ENCODE peak calls at places on chromosomes 7 and 10, in nine cellular contexts. D is tibial artery, R is heart right ventricle, A is uterus, N is mucosa of descending colon, T is endothelial cell, V is astrocyte of the spinal cord, G is hepatocyte, O is nephron progenitor cell. U is an unnamed sample.

GRCh38 chr7:43756368-43757072 is 2.0 kb upstream of the BLVRA start:
- DNase-seq in D (no peak), R (no peak), A (no peak), N (no peak), T (no peak), V (peak; percentile 78), G (no peak), O (no peak), U (no peak)

GRCh38 chr10:129968937-129969527 is 5.0 kb upstream of the EBF3 start:
- DNase-seq in D (no peak), R (peak; percentile 71), A (peak; percentile 49), N (no peak), T (peak; percentile 92), V (no peak), G (peak; percentile 81), O (peak; percentile 88), U (no peak)

GRCh38 chr7:100567045-100567730 is 6.5 kb downstream of the SAP25 start:
- DNase-seq in D (no peak), R (no peak), A (no peak), N (peak; percentile 45), T (no peak), V (peak; percentile 37), G (no peak), O (no peak), U (no peak)

GRCh38 chr10:133481086-133481643 is 27.4 kb downstream of the SCART1 start:
- DNase-seq in D (no peak), R (no peak), A (no peak), N (no peak), T (no peak), V (no peak), G (no peak), O (no peak), U (no peak)

GRCh38 chr7:65448824-65449504 is 75.3 kb downstream of the ZNF92 start:
- DNase-seq in D (no peak), R (no peak), A (no peak), N (no peak), T (no peak), V (peak; percentile 83), G (no peak), O (no peak), U (no peak)

GRCh38 chr10:101394522-101395133 is 40.7 kb downstream of the BTRC start:
- DNase-seq in D (no peak), R (no peak), A (no peak), N (no peak), T (no peak), V (no peak), G (peak; percentile 13), O (no peak), U (no peak)

GRCh38 chr10:110648743-110649651 is 4.9 kb downstream of the RBM20 start:
- DNase-seq in D (no peak), R (no peak), A (no peak), N (no peak), T (no peak), V (no peak), G (no peak), O (no peak), U (no peak)

GRCh38 chr10:112467541-112468075 is 20.6 kb downstream of the VTI1A start:
- DNase-seq in D (no peak), R (no peak), A (no peak), N (no peak), T (no peak), V (no peak), G (no peak), O (no peak), U (no peak)

GRCh38 chr10:45443101-45444009 is 69.3 kb downstream of the ALOX5 start:
- DNase-seq in D (no peak), R (no peak), A (no peak), N (peak; percentile 44), T (no peak), V (no peak), G (no peak), O (no peak), U (no peak)

GRCh38 chr7:116224492-116225098 is 14.3 kb downstream of the TES start:
- DNase-seq in D (no peak), R (no peak), A (no peak), N (no peak), T (no peak), V (no peak), G (no peak), O (no peak), U (no peak)

GRCh38 chr7:107312418-107312817 is 143.6 kb downstream of the HBP1 start:
- DNase-seq in D (no peak), R (no peak), A (no peak), N (no peak), T (no peak), V (no peak), G (no peak), O (no peak), U (no peak)

GRCh38 chr7:158261362-158262235 is 326.0 kb downstream of the PTPRN2 start:
- DNase-seq in D (no peak), R (no peak), A (no peak), N (no peak), T (no peak), V (no peak), G (no peak), O (no peak), U (peak; percentile 27)

GRCh38 chr10:29685506-29685905 is 50.7 kb upstream of the SVIL start:
- DNase-seq in D (no peak), R (no peak), A (no peak), N (no peak), T (no peak), V (no peak), G (no peak), O (no peak), U (no peak)

GRCh38 chr7:47507514-47507913 is 74.4 kb downstream of the TNS3 start:
- DNase-seq in D (peak; percentile 19), R (no peak), A (no peak), N (no peak), T (no peak), V (no peak), G (no peak), O (peak; percentile 40), U (no peak)

GRCh38 chr10:62231371-62231770 is 37.3 kb downstream of the RTKN2 start:
- DNase-seq in D (no peak), R (no peak), A (no peak), N (no peak), T (no peak), V (peak; percentile 83), G (no peak), O (no peak), U (no peak)

GRCh38 chr10:11178606-11179221 is 161.0 kb downstream of the CELF2 start:
- DNase-seq in D (peak; percentile 48), R (peak; percentile 31), A (no peak), N (peak; percentile 77), T (no peak), V (peak; percentile 69), G (peak; percentile 55), O (no peak), U (peak; percentile 81)

GRCh38 chr10:44207160-44207559 is 177.7 kb downstream of the CXCL12 start:
- DNase-seq in D (no peak), R (no peak), A (no peak), N (no peak), T (no peak), V (no peak), G (no peak), O (no peak), U (no peak)

GRCh38 chr10:78255796-78256638 is 222.4 kb downstream of the RPS24 start:
- DNase-seq in D (peak; percentile 80), R (no peak), A (peak; percentile 23), N (no peak), T (no peak), V (peak; percentile 95), G (peak; percentile 78), O (no peak), U (peak; percentile 91)

GRCh38 chr10:49568235-49568634 is 29.3 kb upstream of the ERCC6 start:
- DNase-seq in D (no peak), R (no peak), A (no peak), N (no peak), T (no peak), V (peak; percentile 60), G (no peak), O (no peak), U (no peak)

DNA sequence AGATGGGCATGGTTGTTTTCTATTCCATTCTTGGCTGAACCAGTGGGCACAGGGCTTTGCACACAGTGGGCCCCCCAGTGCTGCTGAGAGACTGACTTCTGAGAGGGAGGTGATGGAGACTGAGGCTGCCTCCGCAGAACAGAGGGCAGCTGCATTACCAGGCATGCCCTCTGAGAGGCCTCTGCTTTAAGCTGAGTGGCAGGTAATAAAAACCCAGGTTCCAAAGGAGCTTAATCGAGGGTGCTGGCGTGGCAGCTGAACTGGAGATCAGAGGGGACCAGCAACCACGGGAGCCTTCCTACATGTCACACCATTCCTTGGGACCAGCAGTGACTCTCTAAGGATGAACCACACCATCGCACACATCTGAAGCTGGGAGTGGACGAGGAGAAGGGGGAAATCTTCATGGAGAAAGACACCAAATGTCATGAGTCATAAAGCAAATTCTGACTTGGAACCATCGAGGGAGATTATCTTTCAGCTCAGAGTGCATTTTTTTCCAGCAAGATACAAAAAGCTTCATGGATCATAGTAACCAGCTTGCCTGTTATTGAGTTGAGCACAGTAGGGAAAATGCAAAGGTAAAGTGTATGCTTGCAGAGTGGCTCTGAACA is 24.6 kb downstream of the HIPK2 start:
- DNase-seq in D (no peak), R (no peak), A (no peak), N (no peak), T (no peak), V (no peak), G (no peak), O (no peak), U (no peak)
- TF ChIP-seq CTCF in D (peak; percentile 22), R (peak; percentile 14), A (no peak), N (peak; percentile 25), T (no peak), V (peak; percentile 19), G (peak; percentile 5), O (peak; percentile 30), U (peak; percentile 12)

GRCh38 chr7:155509725-155510551 is 36.4 kb downstream of the CNPY1 start:
- DNase-seq in D (no peak), R (no peak), A (no peak), N (no peak), T (no peak), V (no peak), G (no peak), O (peak; percentile 64), U (no peak)
- TF ChIP-seq CTCF in D (no peak), R (no peak), A (no peak), N (no peak), T (peak; percentile 16), V (no peak), G (peak; percentile 16), O (no peak), U (no peak)

GRCh38 chr7:24788075-24788474 is 30.8 kb upstream of the GSDME start:
- DNase-seq in D (no peak), R (no peak), A (no peak), N (no peak), T (no peak), V (no peak), G (no peak), O (no peak), U (no peak)
- TF ChIP-seq CTCF in D (no peak), R (peak; percentile 21), A (no peak), N (no peak), T (peak; percentile 61), V (peak; percentile 54), G (no peak), O (no peak), U (peak; percentile 71)

DNA sequence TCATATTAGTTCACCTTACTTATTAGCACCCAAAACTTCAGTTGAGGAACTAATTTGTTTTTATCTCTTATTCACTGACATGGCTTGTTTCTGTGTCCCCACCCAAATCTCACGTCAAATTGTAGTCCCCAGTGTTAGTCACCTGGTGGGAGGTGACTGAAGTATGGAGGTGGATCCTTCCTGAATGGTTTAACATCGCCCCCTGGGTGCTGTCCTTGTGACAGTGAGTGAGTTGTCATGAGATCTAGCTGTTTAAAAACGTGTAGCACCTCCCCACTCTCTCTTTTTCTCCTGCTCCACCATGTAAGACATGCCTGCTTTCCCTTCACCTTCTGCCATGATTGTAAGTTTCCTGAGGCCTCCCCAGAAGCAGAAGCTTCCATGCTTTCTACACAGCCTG is 75.0 kb upstream of the HECTD2 start:
- DNase-seq in D (no peak), R (no peak), A (no peak), N (no peak), T (no peak), V (no peak), G (no peak), O (no peak), U (no peak)
- TF ChIP-seq CTCF in D (no peak), R (no peak), A (no peak), N (no peak), T (no peak), V (no peak), G (no peak), O (no peak), U (no peak)

U was measured in CD14-positive monocyte.